ENCODE peak calls at places on chromosomes 12 and 14, in eight cellular contexts. V, E, W, M, H, O, Z and C are unnamed samples.

GRCh38 chr14:35114036-35114435 is 7.8 kb downstream of the PPP2R3C start:
- DNase-seq in V (no peak), E (no peak), W (peak), M (peak), H (no peak), O (no peak), Z (peak), C (no peak)

GRCh38 chr14:100762089-100762515 is 35.4 kb downstream of the DLK1 start:
- DNase-seq in V (no peak), E (no peak), W (peak), M (peak), H (no peak), O (no peak), Z (peak), C (no peak)

GRCh38 chr12:50961708-50962107 is 9.4 kb downstream of the HIGD1C start:
- DNase-seq in V (no peak), E (no peak), W (peak), M (peak), H (no peak), O (no peak), Z (peak), C (no peak)

GRCh38 chr14:59354666-59355065 is 110.5 kb downstream of the GPR135 start:
- DNase-seq in V (peak), E (no peak), W (peak), M (peak), H (no peak), O (no peak), Z (peak), C (no peak)

GRCh38 chr14:59463773-59464650 is 1.2 kb downstream of the GPR135 start:
- DNase-seq in V (no peak), E (peak), W (peak), M (peak), H (no peak), O (no peak), Z (no peak), C (no peak)

GRCh38 chr14:52325632-52326031 is 11.5 kb downstream of the PTGER2 start:
- DNase-seq in V (no peak), E (no peak), W (peak), M (no peak), H (no peak), O (no peak), Z (peak), C (no peak)

GRCh38 chr14:65238456-65238855 is 136.1 kb upstream of the MAX start:
- DNase-seq in V (peak), E (no peak), W (peak), M (peak), H (no peak), O (no peak), Z (peak), C (no peak)

GRCh38 chr14:54127526-54127925 is 170.9 kb upstream of the BMP4 start:
- DNase-seq in V (no peak), E (peak), W (peak), M (peak), H (no peak), O (no peak), Z (peak), C (no peak)

GRCh38 chr14:75522224-75522764 is at the start of gene BATF:
- DNase-seq in V (no peak), E (no peak), W (no peak), M (no peak), H (peak), O (no peak), Z (no peak), C (no peak)

GRCh38 chr12:68358532-68359485 is 26.6 kb upstream of the MDM1 start:
- DNase-seq in V (peak), E (peak), W (peak), M (peak), H (peak), O (peak), Z (peak), C (no peak)

GRCh38 chr14:50362791-50363733 is 33.6 kb downstream of the CDKL1 start:
- DNase-seq in V (no peak), E (no peak), W (peak), M (peak), H (peak), O (no peak), Z (no peak), C (no peak)

GRCh38 chr14:30610719-30611388 is 11.3 kb upstream of the SCFD1 start:
- DNase-seq in V (no peak), E (peak), W (peak), M (peak), H (peak), O (peak), Z (peak), C (no peak)

GRCh38 chr14:100644383-100644782 is 57.2 kb upstream of the BEGAIN start:
- DNase-seq in V (no peak), E (no peak), W (no peak), M (no peak), H (no peak), O (no peak), Z (no peak), C (no peak)

GRCh38 chr12:79983969-79984629 is 49.2 kb upstream of the PPP1R12A start:
- DNase-seq in V (peak), E (no peak), W (peak), M (peak), H (no peak), O (no peak), Z (peak), C (no peak)

GRCh38 chr12:97127061-97127460 is 220.0 kb downstream of the NEDD1 start:
- DNase-seq in V (no peak), E (no peak), W (no peak), M (no peak), H (no peak), O (no peak), Z (no peak), C (no peak)

GRCh38 chr14:51616724-51617409 is 34.8 kb upstream of the FRMD6 start:
- DNase-seq in V (peak), E (no peak), W (peak), M (peak), H (no peak), O (no peak), Z (peak), C (no peak)

GRCh38 chr12:42477931-42478330 is 111.6 kb downstream of the PRICKLE1 start:
- DNase-seq in V (no peak), E (no peak), W (peak), M (peak), H (no peak), O (no peak), Z (peak), C (no peak)

GRCh38 chr12:100473716-100474150 is at the start of gene NR1H4:
- DNase-seq in V (no peak), E (no peak), W (peak), M (peak), H (no peak), O (no peak), Z (peak), C (no peak)

GRCh38 chr12:26205946-26206345 is 10.6 kb downstream of the SSPN start:
- DNase-seq in V (no peak), E (no peak), W (no peak), M (no peak), H (no peak), O (no peak), Z (no peak), C (no peak)

GRCh38 chr12:118035194-118036041 is 18.9 kb downstream of the RFC5 start:
- DNase-seq in V (no peak), E (peak), W (no peak), M (no peak), H (no peak), O (no peak), Z (peak), C (no peak)

GRCh38 chr14:58747181-58747580 is 109.4 kb downstream of the DACT1 start:
- DNase-seq in V (peak), E (no peak), W (peak), M (peak), H (peak), O (no peak), Z (peak), C (no peak)

GRCh38 chr12:118371354-118372282 is 1.1 kb downstream of the TAOK3 start:
- DNase-seq in V (no peak), E (no peak), W (no peak), M (no peak), H (peak), O (no peak), Z (no peak), C (no peak)

GRCh38 chr12:52241205-52241842 is 8.3 kb downstream of the KRT7 start:
- DNase-seq in V (no peak), E (no peak), W (no peak), M (no peak), H (no peak), O (no peak), Z (no peak), C (no peak)

GRCh38 chr12:114481200-114481535 is 75.2 kb upstream of the TBX5 start:
- DNase-seq in V (no peak), E (no peak), W (no peak), M (no peak), H (no peak), O (no peak), Z (no peak), C (no peak)

GRCh38 chr12:26557326-26557725 is 275.7 kb downstream of the ITPR2 start:
- DNase-seq in V (no peak), E (no peak), W (no peak), M (no peak), H (no peak), O (no peak), Z (no peak), C (no peak)

GRCh38 chr12:121713257-121714155 is 954 bp downstream of the TMEM120B start:
- DNase-seq in V (no peak), E (no peak), W (peak), M (no peak), H (peak), O (no peak), Z (peak), C (no peak)

GRCh38 chr14:51457858-51458562 is 193.7 kb upstream of the FRMD6 start:
- DNase-seq in V (no peak), E (no peak), W (no peak), M (no peak), H (no peak), O (no peak), Z (no peak), C (no peak)

GRCh38 chr12:105477873-105478272 is 147.4 kb downstream of the C12orf75 start:
- DNase-seq in V (no peak), E (peak), W (no peak), M (no peak), H (no peak), O (no peak), Z (no peak), C (no peak)